ENCODE peak calls at places on chromosome 13, in four cellular contexts. T, N, C and E are unnamed samples.

GRCh38 chr13:44516771-44517170 is 59.4 kb downstream of the TSC22D1 start:
- DNase-seq in T (no peak), N (no peak), C (no peak), E (no peak)

GRCh38 chr13:35699805-35700204 is 223.3 kb upstream of the MAB21L1 start:
- DNase-seq in T (peak; percentile 51), N (no peak), C (no peak), E (no peak)

GRCh38 chr13:82688400-82688999 is 1193.8 kb downstream of the SLITRK1 start:
- DNase-seq in T (no peak), N (no peak), C (no peak), E (no peak)

GRCh38 chr13:95221991-95222732 is 79.1 kb downstream of the ABCC4 start:
- DNase-seq in T (no peak), N (no peak), C (no peak), E (no peak)

GRCh38 chr13:23488442-23488841 is 54.9 kb upstream of the SACS start:
- DNase-seq in T (no peak), N (no peak), C (no peak), E (no peak)

GRCh38 chr13:72570019-72570418 is 157.4 kb downstream of the MZT1 start:
- DNase-seq in T (no peak), N (peak; percentile 19), C (no peak), E (no peak)

GRCh38 chr13:50887153-50887552 is 22.4 kb upstream of the RNASEH2B start:
- DNase-seq in T (no peak), N (no peak), C (no peak), E (no peak)

GRCh38 chr13:70604448-70604847 is 496.2 kb upstream of the KLHL1 start:
- DNase-seq in T (no peak), N (no peak), C (no peak), E (no peak)

GRCh38 chr13:49641810-49642291 is 13.5 kb downstream of the ARL11 start:
- DNase-seq in T (no peak), N (peak; percentile 93), C (no peak), E (no peak)

GRCh38 chr13:111472559-111473460 is 152.4 kb downstream of the TEX29 start:
- DNase-seq in T (no peak), N (no peak), C (no peak), E (no peak)

GRCh38 chr13:25775986-25776385 is 275.8 kb downstream of the SHISA2 start:
- DNase-seq in T (no peak), N (no peak), C (no peak), E (no peak)

GRCh38 chr13:62210951-62211350 is 795.3 kb upstream of the PCDH20 start:
- DNase-seq in T (no peak), N (no peak), C (no peak), E (no peak)

GRCh38 chr13:19182536-19182935 is 912 bp upstream of the TUBA3C start:
- DNase-seq in T (no peak), N (no peak), C (no peak), E (no peak)

GRCh38 chr13:40479196-40479845 is 187.1 kb downstream of the FOXO1 start:
- DNase-seq in T (no peak), N (no peak), C (no peak), E (peak; percentile 68)

GRCh38 chr13:87884874-87885273 is 213.7 kb downstream of the SLITRK5 start:
- DNase-seq in T (no peak), N (no peak), C (no peak), E (no peak)

DNA sequence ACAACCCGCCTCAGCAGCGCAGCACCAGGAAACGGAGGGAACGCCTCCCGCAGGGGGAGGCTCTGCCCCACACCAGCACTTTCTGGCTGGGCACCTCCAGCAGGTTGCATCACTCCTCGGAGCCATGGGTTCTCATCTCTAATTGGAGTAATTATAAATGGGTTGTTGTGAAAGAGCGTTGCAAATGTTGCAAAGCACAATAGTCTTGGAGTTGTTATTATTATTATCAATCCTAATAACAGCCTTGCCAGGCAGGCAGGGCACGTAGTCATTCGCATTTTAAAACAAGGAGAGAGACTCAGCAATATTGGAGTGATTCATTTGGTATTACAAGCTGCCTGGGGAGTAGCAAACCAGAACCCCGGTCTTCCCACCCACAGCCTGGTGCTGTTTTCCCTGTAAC is 108.6 kb upstream of the GJB6 start:
- DNase-seq in T (no peak), N (no peak), C (no peak), E (no peak)
- H3K4me3 ChIP-seq in T (no peak overlapping the region), N (no peak overlapping the region), C (no peak overlapping the region), E (no peak overlapping the region)

GRCh38 chr13:79776538-79776937 is 295.6 kb downstream of the NDFIP2 start:
- DNase-seq in T (no peak), N (peak; percentile 69), C (no peak), E (no peak)
- TF ChIP-seq CTCF in T (no peak), N (no peak), C (no peak), E (no peak)

DNA sequence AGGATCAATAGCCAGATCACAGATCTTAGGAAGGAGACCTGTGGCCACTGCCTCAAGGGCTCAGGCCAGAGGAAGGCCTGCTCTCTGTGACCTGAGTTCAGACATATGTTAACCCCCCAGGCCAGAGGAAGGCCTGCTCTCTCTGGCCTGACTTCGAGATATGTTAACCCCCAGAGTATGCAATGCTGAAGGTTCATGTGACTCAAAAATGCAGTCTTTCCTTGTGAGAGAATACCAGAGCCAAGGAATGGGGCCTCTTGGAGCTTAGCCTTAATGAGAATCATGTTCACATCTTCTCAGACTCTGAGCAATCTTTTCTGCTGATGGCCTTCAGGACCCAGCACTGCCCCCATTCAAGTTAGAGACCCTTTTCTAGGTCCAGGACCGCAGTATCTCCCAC is 36.7 kb downstream of the MBNL2 start:
- DNase-seq in T (no peak), N (no peak), C (no peak), E (no peak)
- H3K27ac ChIP-seq in T (peak overlapping the region; percentile 71), N (no peak overlapping the region), C (peak overlapping the region; percentile 100), E (peak overlapping the region; percentile 80)

GRCh38 chr13:20955496-20955895 is 53.0 kb upstream of the XPO4 start:
- DNase-seq in T (no peak), N (no peak), C (no peak), E (peak; percentile 40)

GRCh38 chr13:20953245-20953931 is 50.8 kb upstream of the XPO4 start:
- DNase-seq in T (no peak), N (no peak), C (no peak), E (no peak)

GRCh38 chr13:20952838-20953237 is 50.3 kb upstream of the XPO4 start:
- DNase-seq in T (no peak), N (no peak), C (no peak), E (no peak)
- H3K4me3 ChIP-seq in T (no peak overlapping the region), N (no peak overlapping the region), C (no peak overlapping the region), E (no peak overlapping the region)

GRCh38 chr13:113035209-113035800 is 66.3 kb downstream of the MCF2L start:
- DNase-seq in T (no peak), N (no peak), C (no peak), E (no peak)

GRCh38 chr13:113033054-113033453 is 64.0 kb downstream of the MCF2L start:
- DNase-seq in T (no peak), N (no peak), C (no peak), E (no peak)

GRCh38 chr13:113036401-113036800 is 67.4 kb downstream of the MCF2L start:
- DNase-seq in T (no peak), N (no peak), C (no peak), E (no peak)

GRCh38 chr13:113033498-113033897 is 64.5 kb downstream of the MCF2L start:
- DNase-seq in T (no peak), N (no peak), C (no peak), E (no peak)

GRCh38 chr13:113034451-113035208 is 65.6 kb downstream of the MCF2L start:
- DNase-seq in T (no peak), N (peak; percentile 33), C (no peak), E (no peak)
- TF ChIP-seq CTCF in T (peak; percentile 63), N (no peak), C (peak; percentile 78), E (peak; percentile 75)

DNA sequence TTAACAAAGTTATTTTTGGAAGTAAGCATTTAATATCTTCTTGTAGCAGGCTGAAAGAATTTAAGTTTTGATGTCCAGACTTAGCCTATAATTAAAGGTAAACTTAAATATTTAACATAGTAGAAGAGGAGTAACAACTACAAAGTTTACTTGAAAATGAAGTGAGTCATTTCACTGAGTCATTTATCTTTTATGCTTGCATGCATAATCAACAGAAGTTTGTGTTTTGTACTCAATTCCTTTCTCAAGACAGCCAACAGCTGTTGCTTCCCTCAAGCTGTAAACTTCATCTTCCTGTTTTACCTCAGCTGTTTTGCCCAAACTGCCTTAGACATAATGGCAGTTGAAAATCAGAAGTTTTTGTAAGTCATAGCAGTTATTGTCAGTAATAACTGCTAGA is 58.0 kb downstream of the EDNRB start:
- DNase-seq in T (no peak), N (peak; percentile 75), C (no peak), E (no peak)
- H3K27ac ChIP-seq in T (peak overlapping the region; percentile 20), N (peak overlapping the region; percentile 60), C (no peak overlapping the region), E (no peak overlapping the region)

GRCh38 chr13:46593403-46593802 is 40.4 kb downstream of the LRCH1 start:
- DNase-seq in T (no peak), N (no peak), C (no peak), E (no peak)

GRCh38 chr13:46596501-46596900 is 43.5 kb downstream of the LRCH1 start:
- DNase-seq in T (no peak), N (no peak), C (no peak), E (no peak)

GRCh38 chr13:46598140-46598819 is 45.3 kb downstream of the LRCH1 start:
- DNase-seq in T (no peak), N (peak; percentile 78), C (no peak), E (no peak)

GRCh38 chr13:46595136-46595917 is 42.4 kb downstream of the LRCH1 start:
- DNase-seq in T (peak; percentile 33), N (peak; percentile 30), C (no peak), E (no peak)

GRCh38 chr13:46595918-46596315 is 42.9 kb downstream of the LRCH1 start:
- DNase-seq in T (no peak), N (peak; percentile 29), C (no peak), E (no peak)
- H3K4me3 ChIP-seq in T (no peak overlapping the region), N (no peak overlapping the region), C (no peak overlapping the region), E (no peak overlapping the region)

GRCh38 chr13:108961542-108962125 is 332.2 kb downstream of the MYO16 start:
- DNase-seq in T (no peak), N (peak; percentile 64), C (peak; percentile 46), E (no peak)
- TF ChIP-seq CTCF in T (peak; percentile 78), N (peak; percentile 31), C (peak; percentile 63), E (peak; percentile 87)